ENCODE peak calls at places on chromosome 15, in nine cellular contexts. N is activated effector memory CD4-positive, alpha-beta T cell treated with anti-CD3 and anti-CD28 coated beads, Interleukin-2, amount 50 U/mL, for 16 hours; S is right cardiac atrium; W is mesendoderm; H is NCI-H1092; U is HT1080; Y is body of pancreas; V is GM10248; Z is PC-3. C is an unnamed sample.

GRCh38 chr15:59548501-59549230 is 62.9 kb upstream of the GCNT3 start:
- DNase-seq in N (no peak), S (no peak), W (peak), H (no peak), U (no peak), Y (no peak), V (no peak), Z (no peak), C (no peak)

GRCh38 chr15:81378438-81378837 is 4.4 kb upstream of the TMC3 start:
- DNase-seq in N (no peak), S (no peak), W (no peak), H (no peak), U (no peak), Y (no peak), V (no peak), Z (no peak), C (no peak)

GRCh38 chr15:28901987-28902745 is 16.4 kb downstream of the APBA2 start:
- DNase-seq in N (peak), S (no peak), W (peak), H (no peak), U (no peak), Y (no peak), V (no peak), Z (no peak), C (no peak)

GRCh38 chr15:79872358-79873017 is 24.3 kb downstream of the MTHFS start:
- DNase-seq in N (no peak), S (no peak), W (peak), H (no peak), U (peak), Y (no peak), V (no peak), Z (no peak), C (peak)

GRCh38 chr15:38176696-38177095 is 75.9 kb upstream of the SPRED1 start:
- DNase-seq in N (no peak), S (no peak), W (no peak), H (no peak), U (no peak), Y (no peak), V (no peak), Z (no peak), C (no peak)

GRCh38 chr15:77135181-77135580 is 64.3 kb upstream of the TSPAN3 start:
- DNase-seq in N (no peak), S (no peak), W (no peak), H (no peak), U (no peak), Y (no peak), V (no peak), Z (no peak), C (no peak)

GRCh38 chr15:87033056-87033455 is 953.4 kb downstream of the AGBL1 start:
- DNase-seq in N (no peak), S (no peak), W (no peak), H (no peak), U (peak), Y (no peak), V (no peak), Z (peak), C (peak)

GRCh38 chr15:58306591-58307312 is 125.0 kb upstream of the LIPC start:
- DNase-seq in N (no peak), S (no peak), W (no peak), H (no peak), U (peak), Y (no peak), V (no peak), Z (no peak), C (no peak)

GRCh38 chr15:94411279-94411678 is 179.9 kb downstream of the MCTP2 start:
- DNase-seq in N (no peak), S (no peak), W (no peak), H (peak), U (no peak), Y (no peak), V (no peak), Z (no peak), C (no peak)

GRCh38 chr15:61889706-61890105 is 170.5 kb downstream of the VPS13C start:
- DNase-seq in N (no peak), S (no peak), W (no peak), H (no peak), U (no peak), Y (no peak), V (no peak), Z (peak), C (no peak)